ENCODE peak calls at places on chromosomes 16 and 17, in six cellular contexts. G is A549, L is C1 segment of cervical spinal cord, E is esophagus squamous epithelium, I is testis, K is RCC 7860. F is an unnamed sample.

GRCh38 chr17:73091770-73092517 is 544 bp downstream of the SLC39A11 start:
- DNase-seq in E (no peak), I (peak), L (no peak), G (peak), K (peak), F (peak)

GRCh38 chr16:4729876-4730275 is 4.2 kb downstream of the ANKS3 start:
- DNase-seq in L (no peak), I (no peak), E (no peak), G (no peak), K (no peak), F (no peak)

GRCh38 chr16:3115011-3115410 is 2.6 kb downstream of the ZNF205 start:
- DNase-seq in L (no peak), E (no peak), G (no peak), I (no peak), K (no peak), F (no peak)

GRCh38 chr17:41589301-41589700 is 2.6 kb upstream of the KRT14 start:
- DNase-seq in E (no peak), K (no peak), L (no peak), I (no peak), G (no peak), F (no peak)

GRCh38 chr17:82655038-82655479 is 6.8 kb upstream of the WDR45B start:
- DNase-seq in G (peak), L (no peak), I (no peak), E (no peak), K (no peak), F (no peak)

GRCh38 chr16:48478418-48478817 is 93.2 kb upstream of the SIAH1 start:
- DNase-seq in K (no peak), E (no peak), G (no peak), L (no peak), I (no peak), F (no peak)

GRCh38 chr16:28263305-28263704 is 29.0 kb upstream of the SBK1 start:
- DNase-seq in E (no peak), K (no peak), G (no peak), I (no peak), L (no peak), F (no peak)

GRCh38 chr16:14333361-14333760 is 262.2 kb downstream of the MRTFB start:
- DNase-seq in I (no peak), G (no peak), L (no peak), K (no peak), E (no peak), F (no peak)

GRCh38 chr16:51154271-51155171 is 3.5 kb upstream of the SALL1 start:
- DNase-seq in K (no peak), G (no peak), E (no peak), L (peak), I (no peak), F (no peak)

GRCh38 chr17:27845264-27846041 is 45.1 kb upstream of the NOS2 start:
- DNase-seq in G (no peak), I (no peak), K (no peak), L (no peak), E (no peak), F (no peak)

GRCh38 chr16:17367932-17368331 is 102.8 kb downstream of the XYLT1 start:
- DNase-seq in I (peak), K (no peak), E (no peak), G (no peak), L (no peak), F (no peak)

GRCh38 chr17:79925242-79925957 is 86.2 kb upstream of the CBX4 start:
- DNase-seq in K (no peak), I (peak), E (no peak), L (peak), G (peak), F (no peak)

GRCh38 chr16:68733570-68733969 is 3.5 kb upstream of the CDH1 start:
- DNase-seq in E (no peak), K (no peak), G (no peak), L (no peak), I (no peak), F (no peak)

GRCh38 chr16:80718480-80719220 is 85.7 kb downstream of the CDYL2 start:
- DNase-seq in L (no peak), G (no peak), K (no peak), E (no peak), I (peak), F (no peak)

GRCh38 chr17:58614854-58615409 is 76.9 kb downstream of the TEX14 start:
- DNase-seq in L (no peak), G (no peak), E (no peak), K (no peak), I (no peak), F (no peak)

GRCh38 chr16:1262846-1263221 is 7.0 kb downstream of the TPSD1 start:
- DNase-seq in G (no peak), I (no peak), L (no peak), K (no peak), E (no peak), F (no peak)

GRCh38 chr17:44121997-44122824 is 1.2 kb downstream of the HDAC5 start:
- DNase-seq in E (no peak), K (no peak), L (no peak), G (no peak), I (no peak), F (no peak)

GRCh38 chr17:42750730-42751356 is 6.0 kb upstream of the EZH1 start:
- DNase-seq in E (no peak), G (no peak), I (no peak), L (no peak), K (no peak), F (no peak)

GRCh38 chr16:68396481-68396880 is 51.8 kb downstream of the SMPD3 start:
- DNase-seq in I (peak), L (no peak), G (peak), E (no peak), K (no peak), F (peak)

GRCh38 chr17:35254107-35254802 is 11.4 kb downstream of the SLFN5 start:
- DNase-seq in K (peak), E (no peak), G (peak), I (peak), L (no peak), F (no peak)

GRCh38 chr17:65530985-65531507 is 30.4 kb downstream of the AXIN2 start:
- DNase-seq in E (no peak), G (no peak), I (no peak), K (no peak), L (no peak), F (no peak)

F was measured in activated naive CD4-positive, alpha-beta T cell treated with anti-CD3 and anti-CD28 coated beads for 36 hours.